ENCODE peak calls at places on chromosome 14, in seven cellular contexts. M, D, V, I, P, C and Y are unnamed samples. For H3K4me1 and H3K36me3, the result is how much of the 10 kb centered on the place peaks cover.

GRCh38 chr14:66015046-66015780 is 471.0 kb upstream of the CCDC196 start:
- DNase-seq in M (no peak), D (no peak), V (no peak), I (no peak), P (no peak), C (no peak), Y (no peak)

GRCh38 chr14:105092912-105093425 is 27.7 kb upstream of the GPR132 start:
- DNase-seq in M (peak), D (peak), V (peak), I (peak), P (peak), C (no peak), Y (no peak)

GRCh38 chr14:45249847-45250575 is 3.0 kb downstream of the MIS18BP1 start:
- DNase-seq in M (no peak), D (no peak), V (no peak), I (no peak), P (no peak), C (no peak), Y (no peak)

GRCh38 chr14:104707629-104708595 is 16.1 kb upstream of the ADSS1 start:
- DNase-seq in M (no peak), D (no peak), V (no peak), I (no peak), P (no peak), C (no peak), Y (no peak)

GRCh38 chr14:54652188-54652889 is 85.4 kb downstream of the SAMD4A start:
- DNase-seq in M (peak), D (peak), V (no peak), I (peak), P (peak), C (no peak), Y (peak)

GRCh38 chr14:59897757-59898383 is 22.1 kb upstream of the LRRC9 start:
- DNase-seq in M (no peak), D (no peak), V (no peak), I (peak), P (no peak), C (no peak), Y (peak)

GRCh38 chr14:22819191-22819988 is 4.2 kb upstream of the SLC7A7 start:
- DNase-seq in M (peak), D (no peak), V (no peak), I (peak), P (peak), C (no peak), Y (no peak)

GRCh38 chr14:77141592-77142288 is at the start of gene ZDHHC22:
- DNase-seq in M (no peak), D (no peak), V (no peak), I (no peak), P (no peak), C (no peak), Y (no peak)

GRCh38 chr14:51651388-51652167 is at the start of gene FRMD6:
- DNase-seq in M (peak), D (peak), V (peak), I (peak), P (peak), C (peak), Y (peak)

GRCh38 chr14:36988568-36988967 is 183.8 kb downstream of the SLC25A21 start:
- DNase-seq in M (no peak), D (no peak), V (no peak), I (no peak), P (no peak), C (no peak), Y (no peak)

GRCh38 chr14:42224053-42224888 is 617.6 kb downstream of the LRFN5 start:
- DNase-seq in M (peak), D (no peak), V (no peak), I (peak), P (peak), C (peak), Y (peak)

GRCh38 chr14:66444271-66444987 is 41.7 kb upstream of the CCDC196 start:
- DNase-seq in M (no peak), D (no peak), V (no peak), I (no peak), P (peak), C (no peak), Y (no peak)

GRCh38 chr14:77825895-77826519 is 26.1 kb downstream of the ADCK1 start:
- DNase-seq in M (peak), D (peak), V (no peak), I (peak), P (peak), C (no peak), Y (no peak)

GRCh38 chr14:52031781-52032180 is 37.1 kb downstream of the NID2 start:
- DNase-seq in M (no peak), D (no peak), V (no peak), I (peak), P (peak), C (no peak), Y (no peak)

GRCh38 chr14:36880276-36880675 is 218.6 kb downstream of the PAX9 start:
- DNase-seq in M (no peak), D (no peak), V (no peak), I (no peak), P (no peak), C (no peak), Y (no peak)

GRCh38 chr14:51931308-51931707 is 58.0 kb upstream of the RTRAF start:
- DNase-seq in M (no peak), D (no peak), V (no peak), I (no peak), P (no peak), C (no peak), Y (no peak)

GRCh38 chr14:84409435-84409834 is 1120.5 kb upstream of the FLRT2 start:
- DNase-seq in M (no peak), D (no peak), V (no peak), I (no peak), P (no peak), C (no peak), Y (no peak)

GRCh38 chr14:54976316-54976715 is 50.6 kb downstream of the WDHD1 start:
- DNase-seq in M (no peak), D (no peak), V (no peak), I (no peak), P (no peak), C (no peak), Y (no peak)

GRCh38 chr14:80164991-80165390 is 46.3 kb downstream of the DIO2 start:
- DNase-seq in M (no peak), D (no peak), V (no peak), I (no peak), P (no peak), C (no peak), Y (no peak)

DNA sequence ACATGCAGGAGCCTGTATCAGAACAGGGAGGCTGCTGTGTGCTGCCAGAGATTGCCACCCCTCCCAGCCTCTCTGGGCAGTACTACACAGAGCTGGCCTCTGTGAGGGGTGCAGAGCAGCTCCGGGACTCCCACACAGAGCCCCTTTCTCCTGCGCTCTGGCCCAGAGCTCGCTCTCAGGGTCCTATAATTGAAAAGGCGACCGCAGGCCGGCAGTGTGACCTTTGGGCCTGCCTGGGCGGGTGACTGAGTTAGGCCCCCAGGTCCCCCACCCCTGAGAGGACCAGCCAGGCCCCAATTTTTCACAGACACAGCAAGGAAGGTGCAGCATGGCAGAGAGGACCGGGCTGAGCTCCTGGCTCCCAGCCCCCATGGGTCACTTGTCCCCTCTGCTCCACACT is 136.4 kb downstream of the ZFP36L1 start:
- DNase-seq in M (no peak), D (no peak), V (no peak), I (no peak), P (no peak), C (no peak), Y (no peak)
- H3K4me1 ChIP-seq in M (under half), D (under half), V (under half), I (under half), P (under half), C (under half), Y (under half)

DNA sequence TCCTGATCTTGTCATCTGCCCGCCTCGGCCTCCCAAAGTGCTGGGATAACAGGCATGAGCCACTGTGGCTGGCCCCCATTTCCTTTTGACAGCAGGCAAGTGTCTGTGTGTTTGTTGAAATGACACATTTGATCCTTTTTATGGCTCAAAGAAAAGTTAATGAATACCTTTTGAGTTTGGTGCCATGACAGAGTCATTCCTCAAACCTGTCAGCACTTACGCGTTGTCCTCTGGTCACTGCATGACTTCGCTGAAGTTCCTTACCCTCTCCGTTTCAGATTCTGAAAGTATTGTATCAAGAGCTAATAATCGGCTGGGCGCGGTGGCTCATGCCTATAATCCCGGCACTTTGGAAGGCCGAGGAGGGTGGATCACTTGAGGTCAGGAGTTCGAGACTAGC is 32.4 kb downstream of the NEMF start:
- DNase-seq in M (no peak), D (no peak), V (no peak), I (no peak), P (no peak), C (no peak), Y (no peak)
- H3K36me3 ChIP-seq in M (half or more), D (half or more), V (under half), I (under half), P (half or more), C (under half), Y (under half)

GRCh38 chr14:94650806-94651805 is 38.9 kb downstream of the SERPINA3 start:
- DNase-seq in M (no peak), D (no peak), V (no peak), I (no peak), P (no peak), C (no peak), Y (no peak)
- H3K4me3 ChIP-seq in M (no peak), D (no peak), V (no peak), I (no peak), P (no peak), C (no peak), Y (no peak)

DNA sequence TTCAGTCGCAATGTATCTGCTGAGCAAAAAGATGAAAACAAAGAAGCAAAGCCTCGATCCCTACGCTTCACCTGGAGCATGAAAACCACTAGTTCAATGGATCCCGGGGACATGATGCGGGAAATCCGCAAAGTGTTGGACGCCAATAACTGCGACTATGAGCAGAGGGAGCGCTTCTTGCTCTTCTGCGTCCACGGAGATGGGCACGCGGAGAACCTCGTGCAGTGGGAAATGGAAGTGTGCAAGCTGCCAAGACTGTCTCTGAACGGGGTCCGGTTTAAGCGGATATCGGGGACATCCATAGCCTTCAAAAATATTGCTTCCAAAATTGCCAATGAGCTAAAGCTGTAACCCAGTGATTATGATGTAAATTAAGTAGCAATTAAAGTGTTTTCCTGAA is 19.8 kb downstream of the CKB start:
- DNase-seq in M (no peak), D (no peak), V (no peak), I (no peak), P (no peak), C (no peak), Y (no peak)
- H3K4me1 ChIP-seq in M (under half), D (under half), V (under half), I (under half), P (under half), C (under half), Y (under half)

DNA sequence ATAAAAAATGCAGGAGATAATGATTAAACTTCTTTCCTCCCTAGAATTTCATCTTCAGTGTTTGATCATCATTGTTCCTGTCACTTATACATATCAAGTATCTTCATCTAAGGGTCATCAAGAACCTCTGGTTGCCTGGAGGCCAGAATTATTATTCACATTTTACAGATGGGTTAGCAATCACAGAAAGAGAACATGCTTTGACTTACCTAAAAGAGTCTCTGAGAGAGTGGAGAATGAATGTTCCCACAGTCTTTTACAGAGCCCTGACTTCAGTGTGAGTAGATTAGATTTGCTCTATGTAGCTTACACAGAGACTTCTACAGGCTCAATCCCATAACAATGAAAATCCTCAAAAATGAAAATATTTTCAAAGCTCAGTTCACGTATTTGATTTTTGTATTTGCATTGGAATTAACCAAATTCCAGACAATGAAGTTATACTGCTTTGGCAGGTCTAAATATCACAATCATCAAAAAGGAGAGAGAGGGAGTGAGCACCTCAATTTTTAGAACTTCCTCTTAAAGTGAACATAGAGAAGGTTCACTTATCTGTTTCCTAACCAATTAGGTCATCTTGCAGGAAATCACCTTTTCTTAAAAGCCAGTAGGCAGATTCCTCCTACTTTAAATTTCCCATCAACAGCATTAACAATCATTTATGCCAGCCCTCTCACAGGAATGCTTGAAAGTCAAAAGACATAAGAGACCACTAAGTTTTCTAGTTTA is 388.9 kb downstream of the ZFP36L1 start:
- DNase-seq in M (no peak), D (no peak), V (no peak), I (no peak), P (no peak), C (no peak), Y (no peak)
- H3K36me3 ChIP-seq in M (under half), D (under half), V (under half), I (under half), P (under half), C (under half), Y (under half)

GRCh38 chr14:24398943-24399801 is at the start of gene NYNRIN:
- DNase-seq in M (peak), D (peak), V (peak), I (peak), P (no peak), C (no peak), Y (no peak)

GRCh38 chr14:24401810-24402702 is 3.3 kb downstream of the NYNRIN start:
- DNase-seq in M (no peak), D (no peak), V (no peak), I (no peak), P (no peak), C (no peak), Y (no peak)

GRCh38 chr14:24398298-24398942 is 383 bp upstream of the NYNRIN start:
- DNase-seq in M (no peak), D (no peak), V (no peak), I (no peak), P (peak), C (no peak), Y (no peak)

GRCh38 chr14:24397639-24398297 is 1.0 kb upstream of the NYNRIN start:
- DNase-seq in M (no peak), D (no peak), V (no peak), I (no peak), P (no peak), C (no peak), Y (no peak)

DNA sequence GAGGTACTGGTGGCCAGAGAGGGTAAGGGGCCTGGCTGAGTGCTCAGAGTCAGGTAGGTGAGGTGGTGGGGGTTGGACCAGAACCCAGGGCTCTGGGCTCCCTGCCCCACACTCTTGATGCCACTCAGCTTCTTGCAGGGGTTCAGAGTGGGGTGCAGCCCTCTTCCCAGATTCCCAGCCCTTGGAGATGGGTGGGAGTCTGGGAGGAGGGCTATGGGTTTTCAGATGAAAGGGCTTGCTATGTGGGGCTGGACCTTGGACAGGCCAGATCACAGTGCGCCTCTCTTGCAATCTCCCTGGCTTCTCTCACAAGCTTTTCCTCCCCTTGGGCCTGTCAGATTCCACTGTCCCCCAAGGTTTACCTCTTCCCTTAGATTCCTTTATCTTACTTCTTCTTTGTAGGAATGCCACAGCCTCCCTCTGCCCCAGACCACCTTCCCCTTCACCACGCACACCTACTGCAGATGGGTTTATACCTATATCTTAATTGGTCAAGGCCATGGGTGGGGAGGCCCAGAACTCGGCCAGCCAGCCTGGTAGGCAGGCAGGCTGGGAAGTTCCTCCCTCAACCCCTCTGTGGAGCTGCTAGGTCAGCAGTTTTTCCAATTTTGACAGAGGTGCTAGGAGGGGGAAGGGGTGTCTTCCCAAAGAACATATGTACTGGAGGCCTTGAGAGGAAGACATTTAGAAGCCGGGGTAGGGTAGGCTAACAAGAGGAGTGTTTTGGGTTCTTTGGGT is 1.3 kb downstream of the NYNRIN start:
- DNase-seq in M (no peak), D (no peak), V (no peak), I (no peak), P (no peak), C (no peak), Y (no peak)
- H3K4me3 ChIP-seq in M (peak), D (peak), V (no peak), I (no peak), P (peak), C (no peak), Y (no peak)

GRCh38 chr14:91415794-91416743 is 1.6 kb downstream of the CCDC88C start:
- DNase-seq in M (no peak), D (no peak), V (peak), I (no peak), P (no peak), C (peak), Y (no peak)

GRCh38 chr14:91414475-91415342 is 2.9 kb downstream of the CCDC88C start:
- DNase-seq in M (no peak), D (no peak), V (no peak), I (no peak), P (no peak), C (no peak), Y (no peak)

GRCh38 chr14:91412939-91413338 is 4.7 kb downstream of the CCDC88C start:
- DNase-seq in M (no peak), D (no peak), V (no peak), I (no peak), P (no peak), C (no peak), Y (no peak)

GRCh38 chr14:91410781-91411536 is 6.7 kb downstream of the CCDC88C start:
- DNase-seq in M (no peak), D (no peak), V (peak), I (no peak), P (no peak), C (no peak), Y (no peak)

GRCh38 chr14:91413547-91414474 is 3.8 kb downstream of the CCDC88C start:
- DNase-seq in M (peak), D (peak), V (peak), I (peak), P (no peak), C (no peak), Y (no peak)
- H3K4me1 ChIP-seq in M (under half), D (under half), V (half or more), I (under half), P (under half), C (under half), Y (under half)

GRCh38 chr14:35279369-35279768 is 12.8 kb upstream of the PSMA6 start:
- DNase-seq in M (no peak), D (no peak), V (no peak), I (no peak), P (no peak), C (no peak), Y (no peak)

GRCh38 chr14:35277179-35277578 is 15.0 kb upstream of the PSMA6 start:
- DNase-seq in M (no peak), D (no peak), V (no peak), I (no peak), P (no peak), C (no peak), Y (no peak)
- H3K36me3 ChIP-seq in M (under half), D (under half), V (under half), I (under half), P (under half), C (under half), Y (under half)

DNA sequence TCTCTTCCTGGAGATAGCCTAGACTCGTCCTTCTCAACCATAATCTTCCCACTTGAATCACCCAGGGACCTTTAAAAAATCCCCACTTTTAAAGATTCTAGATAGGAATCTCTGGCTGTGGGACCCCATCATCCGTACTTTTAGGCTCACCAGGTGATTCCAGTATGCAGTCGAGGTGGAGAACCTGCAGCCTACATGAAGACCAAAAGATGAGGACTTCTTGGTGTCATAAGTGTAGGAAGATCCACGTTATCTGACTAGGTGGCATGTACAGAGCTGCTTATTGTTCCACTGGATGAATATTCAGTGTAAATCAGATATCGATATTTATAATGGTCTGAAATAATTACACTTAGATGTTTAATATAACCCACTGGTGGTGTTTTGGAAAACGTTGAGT is 2.6 kb downstream of the PRKCH start:
- DNase-seq in M (no peak), D (no peak), V (no peak), I (no peak), P (no peak), C (no peak), Y (no peak)
- H3K4me3 ChIP-seq in M (no peak), D (peak), V (peak), I (no peak), P (peak), C (peak), Y (no peak)